ENCODE peak calls at places on chromosomes 16 and 17, in seven cellular contexts. D is GM06990, K is body of pancreas, M is ovary, U is upper lobe of right lung, T is GM23338, W is fibroblast of lung. B is an unnamed sample. For H3K36me3, the result is how much of the 10 kb centered on the place peaks cover.

GRCh38 chr16:81711609-81712329 is 67.3 kb upstream of the PLCG2 start:
- DNase-seq in D (no peak), K (no peak), M (peak), U (no peak), T (peak), W (peak), B (peak)

GRCh38 chr17:14792751-14793150 is 472.4 kb downstream of the PMP22 start:
- DNase-seq in D (no peak), K (peak), M (no peak), U (no peak), T (no peak), W (no peak), B (peak)

GRCh38 chr17:8212312-8213180 is 2.2 kb upstream of the AURKB start:
- DNase-seq in D (no peak), K (no peak), M (no peak), U (no peak), T (no peak), W (no peak), B (no peak)

GRCh38 chr16:31242197-31242596 is 17.6 kb upstream of the ITGAM start:
- DNase-seq in D (no peak), K (no peak), M (no peak), U (no peak), T (no peak), W (peak), B (peak)

GRCh38 chr16:68000450-68000849 is 1.2 kb upstream of the DPEP2 start:
- DNase-seq in D (no peak), K (no peak), M (no peak), U (no peak), T (no peak), W (no peak), B (no peak)

GRCh38 chr17:61412860-61413653 is 13.4 kb downstream of the TBX2 start:
- DNase-seq in D (no peak), K (no peak), M (peak), U (no peak), T (peak), W (peak), B (peak)

GRCh38 chr17:38898812-38899348 is 26.5 kb upstream of the LASP1NB start:
- DNase-seq in D (peak), K (no peak), M (no peak), U (peak), T (no peak), W (no peak), B (no peak)

GRCh38 chr17:56034120-56034757 is 119.0 kb upstream of the ANKFN1 start:
- DNase-seq in D (no peak), K (no peak), M (no peak), U (no peak), T (no peak), W (peak), B (peak)

GRCh38 chr17:77372444-77373297 is 231.9 kb downstream of the SEC14L1 start:
- DNase-seq in D (peak), K (peak), M (peak), U (peak), T (peak), W (peak), B (peak)

DNA sequence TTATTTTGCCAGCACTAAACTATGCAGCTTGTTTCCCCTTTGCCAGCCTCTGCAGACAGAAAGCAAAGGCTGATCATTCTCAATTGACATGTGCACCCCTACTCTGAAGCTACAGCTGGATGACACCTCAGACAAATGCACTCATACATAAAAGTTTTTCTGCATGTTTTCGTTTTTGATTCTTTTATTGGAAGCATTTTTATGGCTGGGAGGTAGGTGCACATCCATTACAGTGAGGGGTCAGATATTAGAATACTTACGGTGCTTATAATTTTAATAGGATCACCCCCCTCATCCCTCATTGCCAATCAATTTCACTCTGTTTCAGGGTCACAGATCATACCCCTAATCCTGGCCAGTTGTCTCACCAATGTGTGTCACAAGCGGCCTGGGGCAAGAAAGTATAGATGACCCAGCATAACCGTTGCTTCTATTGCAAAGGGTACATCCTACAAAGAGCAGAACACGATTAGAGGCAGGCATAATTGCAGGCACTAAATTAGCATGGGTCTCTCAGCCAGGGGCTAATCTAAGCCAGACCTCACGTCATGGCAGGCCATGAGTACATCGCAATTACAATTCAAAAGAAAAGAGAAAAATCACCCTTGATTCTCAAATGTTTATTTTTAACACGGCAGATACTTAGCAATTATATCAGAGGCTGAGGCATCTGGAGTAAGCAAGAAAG is 89.5 kb upstream of the SOX9 start:
- DNase-seq in D (no peak), K (no peak), M (no peak), U (no peak), T (no peak), W (no peak), B (no peak)
- H3K36me3 ChIP-seq in D (under half), K (under half), M (under half), U (under half), T (under half), W (under half), B (under half)

GRCh38 chr17:82876149-82876548 is 36.3 kb upstream of the ZNF750 start:
- DNase-seq in D (no peak), K (no peak), M (no peak), U (no peak), T (no peak), W (peak), B (no peak)
- H3K36me3 ChIP-seq in D (under half), K (under half), M (under half), U (under half), T (under half), W (under half), B (under half)

GRCh38 chr16:53085539-53086450 is 31.0 kb downstream of the CHD9 start:
- DNase-seq in D (no peak), K (no peak), M (peak), U (no peak), T (no peak), W (peak), B (peak)
- H3K36me3 ChIP-seq in D (under half), K (under half), M (under half), U (under half), T (under half), W (under half), B (under half)

GRCh38 chr16:88743693-88744519 is 37.6 kb downstream of the CTU2 start:
- DNase-seq in D (peak), K (peak), M (peak), U (peak), T (peak), W (peak), B (peak)
- H3K36me3 ChIP-seq in D (under half), K (under half), M (under half), U (under half), T (under half), W (under half), B (half or more)

DNA sequence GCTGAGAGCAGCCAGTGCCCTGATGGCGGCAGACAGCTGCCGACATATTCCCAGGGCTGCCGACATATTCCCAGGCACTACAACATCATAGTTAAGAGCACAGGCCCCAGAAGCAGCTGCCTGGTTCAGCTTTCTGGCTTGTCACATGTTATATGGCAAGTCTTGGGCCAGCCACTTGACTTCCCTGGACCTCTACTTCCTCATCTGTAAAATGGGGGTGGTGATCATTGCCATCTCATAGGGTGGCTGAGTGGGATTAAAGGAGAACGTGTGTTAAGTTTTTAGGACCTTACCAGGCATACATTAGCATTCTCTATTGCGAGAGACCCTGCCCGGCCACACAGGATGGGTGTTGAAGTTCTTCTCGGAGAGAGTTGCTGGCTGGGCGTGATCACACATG is 19.1 kb downstream of the CDIPT start:
- DNase-seq in D (no peak), K (no peak), M (no peak), U (no peak), T (no peak), W (no peak), B (no peak)
- H3K36me3 ChIP-seq in D (under half), K (under half), M (under half), U (half or more), T (under half), W (half or more), B (half or more)

DNA sequence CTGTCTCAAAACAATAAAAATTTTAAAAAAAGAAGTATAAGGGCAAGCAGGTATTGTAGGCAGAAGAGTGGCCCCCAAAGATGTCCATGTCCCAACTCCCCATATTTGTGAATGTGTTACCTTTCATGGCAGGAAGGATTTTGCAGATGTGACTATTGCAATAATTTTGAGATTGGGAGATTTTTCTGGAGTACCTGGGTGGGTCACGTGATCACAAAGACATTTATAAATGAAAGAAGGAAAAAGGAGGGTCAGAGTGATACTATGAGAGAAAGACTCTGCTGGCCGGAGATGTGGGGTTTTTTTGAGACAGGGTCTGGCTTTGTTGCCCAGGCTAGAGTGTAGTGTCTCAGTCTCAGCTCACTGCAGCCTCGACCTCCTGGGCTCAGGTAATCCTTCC is 27.4 kb upstream of the PAFAH1B1 start:
- DNase-seq in D (no peak), K (no peak), M (no peak), U (no peak), T (no peak), W (no peak), B (no peak)
- H3K36me3 ChIP-seq in D (under half), K (under half), M (under half), U (under half), T (under half), W (under half), B (under half)

GRCh38 chr17:79371984-79372383 is 238.9 kb downstream of the RBFOX3 start:
- DNase-seq in D (no peak), K (no peak), M (no peak), U (no peak), T (no peak), W (no peak), B (no peak)
- H3K36me3 ChIP-seq in D (under half), K (under half), M (under half), U (under half), T (under half), W (under half), B (under half)

GRCh38 chr16:56457927-56458470 is 6.6 kb downstream of the OGFOD1 start:
- DNase-seq in D (no peak), K (no peak), M (no peak), U (no peak), T (no peak), W (no peak), B (no peak)
- H3K36me3 ChIP-seq in D (under half), K (under half), M (under half), U (half or more), T (half or more), W (under half), B (half or more)

GRCh38 chr17:6597727-6598126 is 41.4 kb upstream of the PITPNM3 start:
- DNase-seq in D (no peak), K (no peak), M (no peak), U (no peak), T (no peak), W (no peak), B (no peak)
- H3K36me3 ChIP-seq in D (under half), K (under half), M (under half), U (under half), T (under half), W (under half), B (half or more)